ENCODE peak calls at places on chromosomes 1 and 21, in ten cellular contexts. One of them, this sample, is unnamed.

GRCh38 chr1:38101037-38101782 is 54.6 kb upstream of the POU3F1 start:
- DNase-seq in stimulated activated CD8-positive, alpha-beta memory T cell treated with anti-CD3 and anti-CD28 coated beads, Interleukin-15, amount 100 ng/mL, for 24 hours: no peak
- DNase-seq in cardiac fibroblast: no peak
- DNase-seq in GM23338: no peak
- DNase-seq in NCI-H510A treated with DMSO at 0.1 percent for 48 hours: no peak
- DNase-seq in GF-D8: no peak
- DNase-seq in activated CD4-positive, alpha-beta memory T cell treated with anti-CD3 and anti-CD28 coated beads, Interleukin-2, amount 10 ng/mL, durations not matched to agents 7 days and 5 days: no peak
- DNase-seq in dorsolateral prefrontal cortex: no peak
- DNase-seq in activated naive CD8-positive, alpha-beta T cell treated with anti-CD3 and anti-CD28 coated beads, Interleukin-2, amount 50 U/mL, for 24 hours: no peak
- DNase-seq in neural crest cell: no peak
- DNase-seq in this sample: no peak

GRCh38 chr21:15222711-15223110 is 157.9 kb upstream of the NRIP1 start:
- DNase-seq in stimulated activated CD8-positive, alpha-beta memory T cell treated with anti-CD3 and anti-CD28 coated beads, Interleukin-15, amount 100 ng/mL, for 24 hours: no peak
- DNase-seq in cardiac fibroblast: peak
- DNase-seq in GM23338: no peak
- DNase-seq in NCI-H510A treated with DMSO at 0.1 percent for 48 hours: no peak
- DNase-seq in GF-D8: no peak
- DNase-seq in activated CD4-positive, alpha-beta memory T cell treated with anti-CD3 and anti-CD28 coated beads, Interleukin-2, amount 10 ng/mL, durations not matched to agents 7 days and 5 days: no peak
- DNase-seq in dorsolateral prefrontal cortex: no peak
- DNase-seq in activated naive CD8-positive, alpha-beta T cell treated with anti-CD3 and anti-CD28 coated beads, Interleukin-2, amount 50 U/mL, for 24 hours: no peak
- DNase-seq in neural crest cell: no peak
- DNase-seq in this sample: no peak

GRCh38 chr1:172342584-172343245 is 77.8 kb upstream of the C1orf105 start:
- DNase-seq in stimulated activated CD8-positive, alpha-beta memory T cell treated with anti-CD3 and anti-CD28 coated beads, Interleukin-15, amount 100 ng/mL, for 24 hours: no peak
- DNase-seq in cardiac fibroblast: peak
- DNase-seq in GM23338: no peak
- DNase-seq in NCI-H510A treated with DMSO at 0.1 percent for 48 hours: no peak
- DNase-seq in GF-D8: no peak
- DNase-seq in activated CD4-positive, alpha-beta memory T cell treated with anti-CD3 and anti-CD28 coated beads, Interleukin-2, amount 10 ng/mL, durations not matched to agents 7 days and 5 days: no peak
- DNase-seq in dorsolateral prefrontal cortex: no peak
- DNase-seq in activated naive CD8-positive, alpha-beta T cell treated with anti-CD3 and anti-CD28 coated beads, Interleukin-2, amount 50 U/mL, for 24 hours: no peak
- DNase-seq in neural crest cell: no peak
- DNase-seq in this sample: no peak

GRCh38 chr1:96598416-96599168 is 123.0 kb upstream of the PTBP2 start:
- DNase-seq in stimulated activated CD8-positive, alpha-beta memory T cell treated with anti-CD3 and anti-CD28 coated beads, Interleukin-15, amount 100 ng/mL, for 24 hours: no peak
- DNase-seq in cardiac fibroblast: peak
- DNase-seq in GM23338: no peak
- DNase-seq in NCI-H510A treated with DMSO at 0.1 percent for 48 hours: no peak
- DNase-seq in GF-D8: no peak
- DNase-seq in activated CD4-positive, alpha-beta memory T cell treated with anti-CD3 and anti-CD28 coated beads, Interleukin-2, amount 10 ng/mL, durations not matched to agents 7 days and 5 days: no peak
- DNase-seq in dorsolateral prefrontal cortex: no peak
- DNase-seq in activated naive CD8-positive, alpha-beta T cell treated with anti-CD3 and anti-CD28 coated beads, Interleukin-2, amount 50 U/mL, for 24 hours: no peak
- DNase-seq in neural crest cell: peak
- DNase-seq in this sample: no peak

GRCh38 chr21:45487161-45487806 is 55.0 kb downstream of the SLC19A1 start:
- DNase-seq in stimulated activated CD8-positive, alpha-beta memory T cell treated with anti-CD3 and anti-CD28 coated beads, Interleukin-15, amount 100 ng/mL, for 24 hours: no peak
- DNase-seq in cardiac fibroblast: no peak
- DNase-seq in GM23338: no peak
- DNase-seq in NCI-H510A treated with DMSO at 0.1 percent for 48 hours: no peak
- DNase-seq in GF-D8: no peak
- DNase-seq in activated CD4-positive, alpha-beta memory T cell treated with anti-CD3 and anti-CD28 coated beads, Interleukin-2, amount 10 ng/mL, durations not matched to agents 7 days and 5 days: no peak
- DNase-seq in dorsolateral prefrontal cortex: no peak
- DNase-seq in activated naive CD8-positive, alpha-beta T cell treated with anti-CD3 and anti-CD28 coated beads, Interleukin-2, amount 50 U/mL, for 24 hours: no peak
- DNase-seq in neural crest cell: no peak
- DNase-seq in this sample: no peak

GRCh38 chr1:75745276-75745675 is 20.8 kb downstream of the ACADM start:
- DNase-seq in stimulated activated CD8-positive, alpha-beta memory T cell treated with anti-CD3 and anti-CD28 coated beads, Interleukin-15, amount 100 ng/mL, for 24 hours: no peak
- DNase-seq in cardiac fibroblast: no peak
- DNase-seq in GM23338: no peak
- DNase-seq in NCI-H510A treated with DMSO at 0.1 percent for 48 hours: no peak
- DNase-seq in GF-D8: peak
- DNase-seq in activated CD4-positive, alpha-beta memory T cell treated with anti-CD3 and anti-CD28 coated beads, Interleukin-2, amount 10 ng/mL, durations not matched to agents 7 days and 5 days: no peak
- DNase-seq in dorsolateral prefrontal cortex: no peak
- DNase-seq in activated naive CD8-positive, alpha-beta T cell treated with anti-CD3 and anti-CD28 coated beads, Interleukin-2, amount 50 U/mL, for 24 hours: no peak
- DNase-seq in neural crest cell: no peak
- DNase-seq in this sample: no peak

GRCh38 chr1:115469703-115470476 is 131.8 kb upstream of the NGF start:
- DNase-seq in stimulated activated CD8-positive, alpha-beta memory T cell treated with anti-CD3 and anti-CD28 coated beads, Interleukin-15, amount 100 ng/mL, for 24 hours: no peak
- DNase-seq in cardiac fibroblast: peak
- DNase-seq in GM23338: peak
- DNase-seq in NCI-H510A treated with DMSO at 0.1 percent for 48 hours: peak
- DNase-seq in GF-D8: no peak
- DNase-seq in activated CD4-positive, alpha-beta memory T cell treated with anti-CD3 and anti-CD28 coated beads, Interleukin-2, amount 10 ng/mL, durations not matched to agents 7 days and 5 days: peak
- DNase-seq in dorsolateral prefrontal cortex: peak
- DNase-seq in activated naive CD8-positive, alpha-beta T cell treated with anti-CD3 and anti-CD28 coated beads, Interleukin-2, amount 50 U/mL, for 24 hours: peak
- DNase-seq in neural crest cell: peak
- DNase-seq in this sample: no peak

GRCh38 chr1:41980872-41981653 is 62.3 kb upstream of the HIVEP3 start:
- DNase-seq in stimulated activated CD8-positive, alpha-beta memory T cell treated with anti-CD3 and anti-CD28 coated beads, Interleukin-15, amount 100 ng/mL, for 24 hours: no peak
- DNase-seq in cardiac fibroblast: no peak
- DNase-seq in GM23338: peak
- DNase-seq in NCI-H510A treated with DMSO at 0.1 percent for 48 hours: peak
- DNase-seq in GF-D8: no peak
- DNase-seq in activated CD4-positive, alpha-beta memory T cell treated with anti-CD3 and anti-CD28 coated beads, Interleukin-2, amount 10 ng/mL, durations not matched to agents 7 days and 5 days: peak
- DNase-seq in dorsolateral prefrontal cortex: no peak
- DNase-seq in activated naive CD8-positive, alpha-beta T cell treated with anti-CD3 and anti-CD28 coated beads, Interleukin-2, amount 50 U/mL, for 24 hours: peak
- DNase-seq in neural crest cell: no peak
- DNase-seq in this sample: no peak

GRCh38 chr21:42012763-42013329 is 2.7 kb upstream of the ZBTB21 start:
- DNase-seq in stimulated activated CD8-positive, alpha-beta memory T cell treated with anti-CD3 and anti-CD28 coated beads, Interleukin-15, amount 100 ng/mL, for 24 hours: no peak
- DNase-seq in cardiac fibroblast: no peak
- DNase-seq in GM23338: no peak
- DNase-seq in NCI-H510A treated with DMSO at 0.1 percent for 48 hours: peak
- DNase-seq in GF-D8: no peak
- DNase-seq in activated CD4-positive, alpha-beta memory T cell treated with anti-CD3 and anti-CD28 coated beads, Interleukin-2, amount 10 ng/mL, durations not matched to agents 7 days and 5 days: no peak
- DNase-seq in dorsolateral prefrontal cortex: no peak
- DNase-seq in activated naive CD8-positive, alpha-beta T cell treated with anti-CD3 and anti-CD28 coated beads, Interleukin-2, amount 50 U/mL, for 24 hours: no peak
- DNase-seq in neural crest cell: no peak
- DNase-seq in this sample: no peak

GRCh38 chr1:2805801-2806430 is 4.4 kb upstream of the TTC34 start:
- DNase-seq in stimulated activated CD8-positive, alpha-beta memory T cell treated with anti-CD3 and anti-CD28 coated beads, Interleukin-15, amount 100 ng/mL, for 24 hours: no peak
- DNase-seq in cardiac fibroblast: no peak
- DNase-seq in GM23338: no peak
- DNase-seq in NCI-H510A treated with DMSO at 0.1 percent for 48 hours: no peak
- DNase-seq in GF-D8: no peak
- DNase-seq in activated CD4-positive, alpha-beta memory T cell treated with anti-CD3 and anti-CD28 coated beads, Interleukin-2, amount 10 ng/mL, durations not matched to agents 7 days and 5 days: no peak
- DNase-seq in dorsolateral prefrontal cortex: no peak
- DNase-seq in activated naive CD8-positive, alpha-beta T cell treated with anti-CD3 and anti-CD28 coated beads, Interleukin-2, amount 50 U/mL, for 24 hours: no peak
- DNase-seq in neural crest cell: no peak
- DNase-seq in this sample: no peak

GRCh38 chr1:52668711-52669110 is 29.4 kb downstream of the COA7 start:
- DNase-seq in stimulated activated CD8-positive, alpha-beta memory T cell treated with anti-CD3 and anti-CD28 coated beads, Interleukin-15, amount 100 ng/mL, for 24 hours: no peak
- DNase-seq in cardiac fibroblast: peak
- DNase-seq in GM23338: no peak
- DNase-seq in NCI-H510A treated with DMSO at 0.1 percent for 48 hours: no peak
- DNase-seq in GF-D8: no peak
- DNase-seq in activated CD4-positive, alpha-beta memory T cell treated with anti-CD3 and anti-CD28 coated beads, Interleukin-2, amount 10 ng/mL, durations not matched to agents 7 days and 5 days: no peak
- DNase-seq in dorsolateral prefrontal cortex: no peak
- DNase-seq in activated naive CD8-positive, alpha-beta T cell treated with anti-CD3 and anti-CD28 coated beads, Interleukin-2, amount 50 U/mL, for 24 hours: no peak
- DNase-seq in neural crest cell: no peak
- DNase-seq in this sample: no peak

GRCh38 chr1:35449334-35450008 is 107.7 kb downstream of the KIAA0319L start:
- DNase-seq in stimulated activated CD8-positive, alpha-beta memory T cell treated with anti-CD3 and anti-CD28 coated beads, Interleukin-15, amount 100 ng/mL, for 24 hours: no peak
- DNase-seq in cardiac fibroblast: peak
- DNase-seq in GM23338: no peak
- DNase-seq in NCI-H510A treated with DMSO at 0.1 percent for 48 hours: no peak
- DNase-seq in GF-D8: no peak
- DNase-seq in activated CD4-positive, alpha-beta memory T cell treated with anti-CD3 and anti-CD28 coated beads, Interleukin-2, amount 10 ng/mL, durations not matched to agents 7 days and 5 days: no peak
- DNase-seq in dorsolateral prefrontal cortex: no peak
- DNase-seq in activated naive CD8-positive, alpha-beta T cell treated with anti-CD3 and anti-CD28 coated beads, Interleukin-2, amount 50 U/mL, for 24 hours: no peak
- DNase-seq in neural crest cell: no peak
- DNase-seq in this sample: no peak

GRCh38 chr1:205294914-205295310 is 26.6 kb downstream of the NUAK2 start:
- DNase-seq in stimulated activated CD8-positive, alpha-beta memory T cell treated with anti-CD3 and anti-CD28 coated beads, Interleukin-15, amount 100 ng/mL, for 24 hours: no peak
- DNase-seq in cardiac fibroblast: no peak
- DNase-seq in GM23338: no peak
- DNase-seq in NCI-H510A treated with DMSO at 0.1 percent for 48 hours: no peak
- DNase-seq in GF-D8: no peak
- DNase-seq in activated CD4-positive, alpha-beta memory T cell treated with anti-CD3 and anti-CD28 coated beads, Interleukin-2, amount 10 ng/mL, durations not matched to agents 7 days and 5 days: no peak
- DNase-seq in dorsolateral prefrontal cortex: no peak
- DNase-seq in activated naive CD8-positive, alpha-beta T cell treated with anti-CD3 and anti-CD28 coated beads, Interleukin-2, amount 50 U/mL, for 24 hours: no peak
- DNase-seq in neural crest cell: no peak
- DNase-seq in this sample: no peak

GRCh38 chr1:87091425-87091824 is 177.0 kb downstream of the HS2ST1 start:
- DNase-seq in stimulated activated CD8-positive, alpha-beta memory T cell treated with anti-CD3 and anti-CD28 coated beads, Interleukin-15, amount 100 ng/mL, for 24 hours: no peak
- DNase-seq in cardiac fibroblast: no peak
- DNase-seq in GM23338: no peak
- DNase-seq in NCI-H510A treated with DMSO at 0.1 percent for 48 hours: no peak
- DNase-seq in GF-D8: peak
- DNase-seq in activated CD4-positive, alpha-beta memory T cell treated with anti-CD3 and anti-CD28 coated beads, Interleukin-2, amount 10 ng/mL, durations not matched to agents 7 days and 5 days: no peak
- DNase-seq in dorsolateral prefrontal cortex: no peak
- DNase-seq in activated naive CD8-positive, alpha-beta T cell treated with anti-CD3 and anti-CD28 coated beads, Interleukin-2, amount 50 U/mL, for 24 hours: no peak
- DNase-seq in neural crest cell: no peak
- DNase-seq in this sample: no peak

GRCh38 chr1:154325583-154326545 is 539 bp downstream of the ATP8B2 start:
- DNase-seq in stimulated activated CD8-positive, alpha-beta memory T cell treated with anti-CD3 and anti-CD28 coated beads, Interleukin-15, amount 100 ng/mL, for 24 hours: no peak
- DNase-seq in cardiac fibroblast: peak
- DNase-seq in GM23338: peak
- DNase-seq in NCI-H510A treated with DMSO at 0.1 percent for 48 hours: peak
- DNase-seq in GF-D8: no peak
- DNase-seq in activated CD4-positive, alpha-beta memory T cell treated with anti-CD3 and anti-CD28 coated beads, Interleukin-2, amount 10 ng/mL, durations not matched to agents 7 days and 5 days: peak
- DNase-seq in dorsolateral prefrontal cortex: peak
- DNase-seq in activated naive CD8-positive, alpha-beta T cell treated with anti-CD3 and anti-CD28 coated beads, Interleukin-2, amount 50 U/mL, for 24 hours: peak
- DNase-seq in neural crest cell: peak
- DNase-seq in this sample: peak

GRCh38 chr1:196295766-196296165 is 312.5 kb downstream of the KCNT2 start:
- DNase-seq in stimulated activated CD8-positive, alpha-beta memory T cell treated with anti-CD3 and anti-CD28 coated beads, Interleukin-15, amount 100 ng/mL, for 24 hours: no peak
- DNase-seq in cardiac fibroblast: peak
- DNase-seq in GM23338: no peak
- DNase-seq in NCI-H510A treated with DMSO at 0.1 percent for 48 hours: no peak
- DNase-seq in GF-D8: no peak
- DNase-seq in activated CD4-positive, alpha-beta memory T cell treated with anti-CD3 and anti-CD28 coated beads, Interleukin-2, amount 10 ng/mL, durations not matched to agents 7 days and 5 days: no peak
- DNase-seq in dorsolateral prefrontal cortex: no peak
- DNase-seq in activated naive CD8-positive, alpha-beta T cell treated with anti-CD3 and anti-CD28 coated beads, Interleukin-2, amount 50 U/mL, for 24 hours: no peak
- DNase-seq in neural crest cell: no peak
- DNase-seq in this sample: no peak

GRCh38 chr1:34640654-34641401 is 114.0 kb upstream of the GJB5 start:
- DNase-seq in stimulated activated CD8-positive, alpha-beta memory T cell treated with anti-CD3 and anti-CD28 coated beads, Interleukin-15, amount 100 ng/mL, for 24 hours: no peak
- DNase-seq in cardiac fibroblast: no peak
- DNase-seq in GM23338: peak
- DNase-seq in NCI-H510A treated with DMSO at 0.1 percent for 48 hours: no peak
- DNase-seq in GF-D8: no peak
- DNase-seq in activated CD4-positive, alpha-beta memory T cell treated with anti-CD3 and anti-CD28 coated beads, Interleukin-2, amount 10 ng/mL, durations not matched to agents 7 days and 5 days: no peak
- DNase-seq in dorsolateral prefrontal cortex: no peak
- DNase-seq in activated naive CD8-positive, alpha-beta T cell treated with anti-CD3 and anti-CD28 coated beads, Interleukin-2, amount 50 U/mL, for 24 hours: no peak
- DNase-seq in neural crest cell: no peak
- DNase-seq in this sample: no peak

GRCh38 chr1:160437432-160438319 is 37.3 kb downstream of the VANGL2 start:
- DNase-seq in stimulated activated CD8-positive, alpha-beta memory T cell treated with anti-CD3 and anti-CD28 coated beads, Interleukin-15, amount 100 ng/mL, for 24 hours: no peak
- DNase-seq in cardiac fibroblast: no peak
- DNase-seq in GM23338: no peak
- DNase-seq in NCI-H510A treated with DMSO at 0.1 percent for 48 hours: no peak
- DNase-seq in GF-D8: no peak
- DNase-seq in activated CD4-positive, alpha-beta memory T cell treated with anti-CD3 and anti-CD28 coated beads, Interleukin-2, amount 10 ng/mL, durations not matched to agents 7 days and 5 days: peak
- DNase-seq in dorsolateral prefrontal cortex: no peak
- DNase-seq in activated naive CD8-positive, alpha-beta T cell treated with anti-CD3 and anti-CD28 coated beads, Interleukin-2, amount 50 U/mL, for 24 hours: peak
- DNase-seq in neural crest cell: no peak
- DNase-seq in this sample: no peak

GRCh38 chr21:33308586-33309490 is 15.9 kb upstream of the IFNAR1 start:
- DNase-seq in stimulated activated CD8-positive, alpha-beta memory T cell treated with anti-CD3 and anti-CD28 coated beads, Interleukin-15, amount 100 ng/mL, for 24 hours: no peak
- DNase-seq in cardiac fibroblast: no peak
- DNase-seq in GM23338: no peak
- DNase-seq in NCI-H510A treated with DMSO at 0.1 percent for 48 hours: peak
- DNase-seq in GF-D8: peak
- DNase-seq in activated CD4-positive, alpha-beta memory T cell treated with anti-CD3 and anti-CD28 coated beads, Interleukin-2, amount 10 ng/mL, durations not matched to agents 7 days and 5 days: no peak
- DNase-seq in dorsolateral prefrontal cortex: no peak
- DNase-seq in activated naive CD8-positive, alpha-beta T cell treated with anti-CD3 and anti-CD28 coated beads, Interleukin-2, amount 50 U/mL, for 24 hours: no peak
- DNase-seq in neural crest cell: no peak
- DNase-seq in this sample: peak

GRCh38 chr1:119136401-119136800 is 4.1 kb downstream of the WARS2 start:
- DNase-seq in stimulated activated CD8-positive, alpha-beta memory T cell treated with anti-CD3 and anti-CD28 coated beads, Interleukin-15, amount 100 ng/mL, for 24 hours: no peak
- DNase-seq in cardiac fibroblast: peak
- DNase-seq in GM23338: no peak
- DNase-seq in NCI-H510A treated with DMSO at 0.1 percent for 48 hours: no peak
- DNase-seq in GF-D8: no peak
- DNase-seq in activated CD4-positive, alpha-beta memory T cell treated with anti-CD3 and anti-CD28 coated beads, Interleukin-2, amount 10 ng/mL, durations not matched to agents 7 days and 5 days: no peak
- DNase-seq in dorsolateral prefrontal cortex: no peak
- DNase-seq in activated naive CD8-positive, alpha-beta T cell treated with anti-CD3 and anti-CD28 coated beads, Interleukin-2, amount 50 U/mL, for 24 hours: no peak
- DNase-seq in neural crest cell: no peak
- DNase-seq in this sample: no peak